ENCODE peak calls at places on chromosomes 4 and X, in four cellular contexts. X, Y, A and C are unnamed samples.
A peak's percentile ranks its signal among the peaks of the same experiment; 100 is the strongest.

GRCh38 chrX:69060631-69061408 is 104.4 kb downstream of the PJA1 start:
- DNase-seq in X (peak; percentile 23), Y (no peak), A (no peak), C (no peak)

GRCh38 chr4:98686847-98687246 is 28.4 kb upstream of the TSPAN5 start:
- DNase-seq in X (no peak), Y (no peak), A (no peak), C (no peak)

GRCh38 chr4:73944061-73944875 is 37.6 kb downstream of the PF4 start:
- DNase-seq in X (peak; percentile 27), Y (peak; percentile 54), A (no peak), C (peak; percentile 77)

GRCh38 chr4:26228883-26229282 is 91.9 kb upstream of the RBPJ start:
- DNase-seq in X (no peak), Y (no peak), A (no peak), C (no peak)

GRCh38 chr4:120924931-120925330 is 2.4 kb upstream of the PRDM5 start:
- DNase-seq in X (no peak), Y (no peak), A (no peak), C (no peak)

GRCh38 chr4:42710761-42711160 is 53.9 kb upstream of the ATP8A1 start:
- DNase-seq in X (no peak), Y (no peak), A (no peak), C (no peak)

GRCh38 chrX:20217279-20217678 is 49.4 kb downstream of the RPS6KA3 start:
- DNase-seq in X (no peak), Y (no peak), A (no peak), C (no peak)

GRCh38 chr4:121070696-121071639 is 1.4 kb downstream of the NDNF start:
- DNase-seq in X (no peak), Y (peak; percentile 71), A (peak; percentile 9), C (peak; percentile 70)

GRCh38 chr4:90841676-90842075 is 714.5 kb downstream of the CCSER1 start:
- DNase-seq in X (no peak), Y (no peak), A (no peak), C (no peak)

GRCh38 chr4:139761461-139761860 is 95.8 kb downstream of the MGST2 start:
- DNase-seq in X (no peak), Y (no peak), A (no peak), C (no peak)

GRCh38 chr4:97153042-97153441 is 990.2 kb downstream of the STPG2 start:
- DNase-seq in X (no peak), Y (no peak), A (no peak), C (no peak)

GRCh38 chr4:147943159-147943638 is 211.3 kb downstream of the ARHGAP10 start:
- DNase-seq in X (no peak), Y (no peak), A (peak; percentile 57), C (no peak)

GRCh38 chr4:88341227-88342192 is 37.1 kb upstream of the HERC6 start:
- DNase-seq in X (no peak), Y (no peak), A (no peak), C (no peak)

GRCh38 chrX:45709381-45709780 is 508.7 kb upstream of the DIPK2B start:
- DNase-seq in X (no peak), Y (no peak), A (no peak), C (no peak)

GRCh38 chrX:24748196-24748595 is 54.5 kb downstream of the POLA1 start:
- DNase-seq in X (no peak), Y (no peak), A (no peak), C (no peak)